ENCODE peak calls at places on chromosomes 1 and 21, in ten cellular contexts. One of them, this sample, is unnamed.

GRCh38 chr1:205275133-205275532 is 46.4 kb downstream of the NUAK2 start:
- DNase-seq in RWPE1: no peak
- DNase-seq in progenitor cell of endocrine pancreas: no peak
- DNase-seq in CD8-positive, alpha-beta T cell: peak
- DNase-seq in spleen: peak
- DNase-seq in H9: no peak
- DNase-seq in MCF 10A: no peak
- DNase-seq in GM12865: no peak
- DNase-seq in GM13976: no peak
- DNase-seq in cardiac fibroblast: no peak
- DNase-seq in this sample: no peak

GRCh38 chr1:109370712-109371270 is 26.9 kb downstream of the SORT1 start:
- DNase-seq in spleen: no peak
- DNase-seq in GM12865: peak
- DNase-seq in MCF 10A: peak
- DNase-seq in CD8-positive, alpha-beta T cell: no peak
- DNase-seq in cardiac fibroblast: peak
- DNase-seq in H9: no peak
- DNase-seq in GM13976: no peak
- DNase-seq in progenitor cell of endocrine pancreas: no peak
- DNase-seq in RWPE1: no peak
- DNase-seq in this sample: no peak

GRCh38 chr1:14881775-14882672 is 271.5 kb upstream of the TMEM51 start:
- DNase-seq in CD8-positive, alpha-beta T cell: no peak
- DNase-seq in GM13976: peak
- DNase-seq in GM12865: peak
- DNase-seq in RWPE1: no peak
- DNase-seq in cardiac fibroblast: no peak
- DNase-seq in MCF 10A: no peak
- DNase-seq in spleen: no peak
- DNase-seq in progenitor cell of endocrine pancreas: no peak
- DNase-seq in H9: no peak
- DNase-seq in this sample: no peak

GRCh38 chr21:35027558-35028450 is 21.3 kb downstream of the RUNX1 start:
- DNase-seq in H9: no peak
- DNase-seq in cardiac fibroblast: no peak
- DNase-seq in GM13976: no peak
- DNase-seq in MCF 10A: no peak
- DNase-seq in RWPE1: no peak
- DNase-seq in progenitor cell of endocrine pancreas: no peak
- DNase-seq in CD8-positive, alpha-beta T cell: no peak
- DNase-seq in spleen: no peak
- DNase-seq in GM12865: no peak
- DNase-seq in this sample: no peak

GRCh38 chr1:240107058-240107684 is 15.5 kb downstream of the FMN2 start:
- DNase-seq in MCF 10A: no peak
- DNase-seq in progenitor cell of endocrine pancreas: no peak
- DNase-seq in H9: no peak
- DNase-seq in GM12865: no peak
- DNase-seq in GM13976: no peak
- DNase-seq in CD8-positive, alpha-beta T cell: no peak
- DNase-seq in cardiac fibroblast: peak
- DNase-seq in RWPE1: no peak
- DNase-seq in spleen: no peak
- DNase-seq in this sample: no peak

GRCh38 chr1:245673920-245674414 is 519.2 kb downstream of the KIF26B start:
- DNase-seq in cardiac fibroblast: peak
- DNase-seq in H9: no peak
- DNase-seq in MCF 10A: no peak
- DNase-seq in GM13976: peak
- DNase-seq in spleen: no peak
- DNase-seq in progenitor cell of endocrine pancreas: no peak
- DNase-seq in GM12865: peak
- DNase-seq in CD8-positive, alpha-beta T cell: no peak
- DNase-seq in RWPE1: no peak
- DNase-seq in this sample: no peak

GRCh38 chr1:163706915-163707314 is 385.2 kb downstream of the NUF2 start:
- DNase-seq in MCF 10A: no peak
- DNase-seq in progenitor cell of endocrine pancreas: no peak
- DNase-seq in GM12865: no peak
- DNase-seq in GM13976: no peak
- DNase-seq in RWPE1: no peak
- DNase-seq in cardiac fibroblast: no peak
- DNase-seq in spleen: no peak
- DNase-seq in H9: no peak
- DNase-seq in CD8-positive, alpha-beta T cell: no peak
- DNase-seq in this sample: no peak

GRCh38 chr1:109791495-109792040 is 27.8 kb upstream of the EPS8L3 start:
- DNase-seq in spleen: no peak
- DNase-seq in progenitor cell of endocrine pancreas: no peak
- DNase-seq in GM12865: no peak
- DNase-seq in H9: peak
- DNase-seq in GM13976: no peak
- DNase-seq in CD8-positive, alpha-beta T cell: no peak
- DNase-seq in cardiac fibroblast: no peak
- DNase-seq in MCF 10A: no peak
- DNase-seq in RWPE1: no peak
- DNase-seq in this sample: no peak

GRCh38 chr1:203794764-203795381 is 550 bp upstream of the ZBED6 start:
- DNase-seq in MCF 10A: no peak
- DNase-seq in H9: no peak
- DNase-seq in cardiac fibroblast: no peak
- DNase-seq in progenitor cell of endocrine pancreas: no peak
- DNase-seq in spleen: no peak
- DNase-seq in GM13976: no peak
- DNase-seq in RWPE1: no peak
- DNase-seq in GM12865: no peak
- DNase-seq in CD8-positive, alpha-beta T cell: no peak
- DNase-seq in this sample: no peak

GRCh38 chr1:43366179-43366578 is 1.6 kb downstream of the ELOVL1 start:
- DNase-seq in CD8-positive, alpha-beta T cell: no peak
- DNase-seq in GM12865: peak
- DNase-seq in spleen: peak
- DNase-seq in MCF 10A: peak
- DNase-seq in progenitor cell of endocrine pancreas: peak
- DNase-seq in GM13976: no peak
- DNase-seq in cardiac fibroblast: no peak
- DNase-seq in H9: peak
- DNase-seq in RWPE1: peak
- DNase-seq in this sample: no peak

GRCh38 chr21:44962481-44962966 is 22.7 kb downstream of the SLX9 start:
- DNase-seq in cardiac fibroblast: peak
- DNase-seq in GM13976: no peak
- DNase-seq in spleen: peak
- DNase-seq in progenitor cell of endocrine pancreas: no peak
- DNase-seq in RWPE1: peak
- DNase-seq in GM12865: no peak
- DNase-seq in CD8-positive, alpha-beta T cell: no peak
- DNase-seq in MCF 10A: peak
- DNase-seq in H9: no peak
- DNase-seq in this sample: no peak

GRCh38 chr1:15455522-15455921 is 1.0 kb upstream of the CELA2A start:
- DNase-seq in RWPE1: no peak
- DNase-seq in MCF 10A: peak
- DNase-seq in GM13976: no peak
- DNase-seq in GM12865: peak
- DNase-seq in cardiac fibroblast: peak
- DNase-seq in H9: no peak
- DNase-seq in spleen: no peak
- DNase-seq in CD8-positive, alpha-beta T cell: no peak
- DNase-seq in progenitor cell of endocrine pancreas: no peak
- DNase-seq in this sample: no peak

GRCh38 chr1:41983451-41983850 is 64.7 kb upstream of the HIVEP3 start:
- DNase-seq in progenitor cell of endocrine pancreas: no peak
- DNase-seq in spleen: no peak
- DNase-seq in MCF 10A: no peak
- DNase-seq in RWPE1: no peak
- DNase-seq in cardiac fibroblast: no peak
- DNase-seq in CD8-positive, alpha-beta T cell: no peak
- DNase-seq in GM13976: no peak
- DNase-seq in GM12865: no peak
- DNase-seq in H9: no peak
- DNase-seq in this sample: no peak

GRCh38 chr1:83637009-83637408 is 361.9 kb downstream of the TTLL7 start:
- DNase-seq in CD8-positive, alpha-beta T cell: no peak
- DNase-seq in GM12865: no peak
- DNase-seq in RWPE1: no peak
- DNase-seq in H9: no peak
- DNase-seq in MCF 10A: no peak
- DNase-seq in spleen: no peak
- DNase-seq in GM13976: no peak
- DNase-seq in progenitor cell of endocrine pancreas: no peak
- DNase-seq in cardiac fibroblast: no peak
- DNase-seq in this sample: no peak

GRCh38 chr1:206606867-206607266 is 5.4 kb downstream of the EIF2D start:
- DNase-seq in GM12865: peak
- DNase-seq in RWPE1: peak
- DNase-seq in GM13976: no peak
- DNase-seq in H9: no peak
- DNase-seq in spleen: no peak
- DNase-seq in CD8-positive, alpha-beta T cell: no peak
- DNase-seq in MCF 10A: peak
- DNase-seq in progenitor cell of endocrine pancreas: no peak
- DNase-seq in cardiac fibroblast: peak
- DNase-seq in this sample: no peak

DNA sequence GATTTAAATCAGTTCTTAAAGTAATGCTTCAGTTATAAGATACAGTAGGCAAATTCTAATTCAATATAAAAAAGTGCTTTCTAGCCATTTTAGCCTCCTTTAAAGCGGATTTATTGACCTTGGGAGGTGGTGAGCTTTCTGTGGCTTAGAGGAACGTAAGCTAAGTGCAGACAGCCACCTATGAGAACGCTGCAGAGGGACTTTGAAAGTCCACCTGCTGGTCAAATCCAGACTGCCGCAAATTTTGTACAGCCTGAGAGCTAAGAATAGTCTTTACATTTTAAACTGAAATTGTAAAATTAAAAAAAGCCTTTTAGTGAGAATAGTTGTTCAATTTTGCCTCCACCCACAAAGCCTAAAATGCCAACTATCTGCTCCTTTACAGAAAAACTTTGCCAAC is 67.0 kb upstream of the SSX2IP start:
- DNase-seq in GM12865: no peak
- DNase-seq in cardiac fibroblast: no peak
- DNase-seq in H9: no peak
- DNase-seq in MCF 10A: no peak
- DNase-seq in RWPE1: no peak
- DNase-seq in spleen: no peak
- DNase-seq in GM13976: no peak
- DNase-seq in CD8-positive, alpha-beta T cell: no peak
- DNase-seq in progenitor cell of endocrine pancreas: no peak
- DNase-seq in this sample: no peak
- TF ChIP-seq CTCF in GM12865: no peak
- TF ChIP-seq CTCF in cardiac fibroblast: no peak
- TF ChIP-seq CTCF in H9: peak
- TF ChIP-seq CTCF in MCF 10A: no peak
- TF ChIP-seq CTCF in RWPE1: no peak
- TF ChIP-seq CTCF in spleen: no peak
- TF ChIP-seq CTCF in GM13976: no peak
- TF ChIP-seq CTCF in CD8-positive, alpha-beta T cell: no peak
- TF ChIP-seq CTCF in progenitor cell of endocrine pancreas: peak
- TF ChIP-seq CTCF in this sample: peak

GRCh38 chr1:46333300-46334029 is 7.1 kb upstream of the NSUN4 start:
- DNase-seq in RWPE1: peak
- DNase-seq in H9: peak
- DNase-seq in spleen: no peak
- DNase-seq in GM13976: peak
- DNase-seq in CD8-positive, alpha-beta T cell: no peak
- DNase-seq in progenitor cell of endocrine pancreas: no peak
- DNase-seq in MCF 10A: peak
- DNase-seq in cardiac fibroblast: peak
- DNase-seq in GM12865: peak
- DNase-seq in this sample: no peak
- TF ChIP-seq CTCF in RWPE1: no peak
- TF ChIP-seq CTCF in H9: peak
- TF ChIP-seq CTCF in spleen: no peak
- TF ChIP-seq CTCF in GM13976: peak
- TF ChIP-seq CTCF in CD8-positive, alpha-beta T cell: no peak
- TF ChIP-seq CTCF in progenitor cell of endocrine pancreas: peak
- TF ChIP-seq CTCF in MCF 10A: no peak
- TF ChIP-seq CTCF in cardiac fibroblast: peak
- TF ChIP-seq CTCF in GM12865: peak
- TF ChIP-seq CTCF in this sample: no peak

GRCh38 chr21:41659791-41660560 is 106.9 kb downstream of the RIPK4 start:
- DNase-seq in RWPE1: no peak
- DNase-seq in GM12865: no peak
- DNase-seq in CD8-positive, alpha-beta T cell: no peak
- DNase-seq in MCF 10A: peak
- DNase-seq in cardiac fibroblast: peak
- DNase-seq in spleen: peak
- DNase-seq in H9: no peak
- DNase-seq in GM13976: no peak
- DNase-seq in progenitor cell of endocrine pancreas: no peak
- DNase-seq in this sample: no peak
- TF ChIP-seq CTCF in RWPE1: no peak
- TF ChIP-seq CTCF in GM12865: no peak
- TF ChIP-seq CTCF in CD8-positive, alpha-beta T cell: no peak
- TF ChIP-seq CTCF in MCF 10A: peak
- TF ChIP-seq CTCF in cardiac fibroblast: peak
- TF ChIP-seq CTCF in spleen: no peak
- TF ChIP-seq CTCF in H9: no peak
- TF ChIP-seq CTCF in GM13976: no peak
- TF ChIP-seq CTCF in progenitor cell of endocrine pancreas: no peak
- TF ChIP-seq CTCF in this sample: no peak

GRCh38 chr1:81305997-81306452 is 494.7 kb upstream of the ADGRL2 start:
- DNase-seq in MCF 10A: peak
- DNase-seq in CD8-positive, alpha-beta T cell: no peak
- DNase-seq in H9: no peak
- DNase-seq in RWPE1: no peak
- DNase-seq in spleen: no peak
- DNase-seq in GM13976: peak
- DNase-seq in progenitor cell of endocrine pancreas: no peak
- DNase-seq in cardiac fibroblast: peak
- DNase-seq in GM12865: peak
- DNase-seq in this sample: no peak
- TF ChIP-seq CTCF in MCF 10A: no peak
- TF ChIP-seq CTCF in CD8-positive, alpha-beta T cell: no peak
- TF ChIP-seq CTCF in H9: peak
- TF ChIP-seq CTCF in RWPE1: no peak
- TF ChIP-seq CTCF in spleen: no peak
- TF ChIP-seq CTCF in GM13976: no peak
- TF ChIP-seq CTCF in progenitor cell of endocrine pancreas: peak
- TF ChIP-seq CTCF in cardiac fibroblast: peak
- TF ChIP-seq CTCF in GM12865: peak
- TF ChIP-seq CTCF in this sample: no peak

This sample was measured in glutamatergic neuron.